ENCODE peak calls at places on chromosome 18, in ten cellular contexts. J is heart left ventricle, G is breast epithelium, P is kidney, V is upper lobe of left lung, Y is A549, R is aorta, T is right lobe of liver, X is spleen, S is BE2C. B is an unnamed sample. For H3K4me1, the result is how much of the 10 kb centered on the place peaks cover.

GRCh38 chr18:21672868-21673267 is 31.7 kb downstream of the ABHD3 start:
- DNase-seq in J (peak), R (no peak), Y (peak), X (no peak), V (no peak), P (no peak), G (no peak), S (peak), T (peak), B (peak)

GRCh38 chr18:45275367-45276113 is 339.7 kb upstream of the SLC14A2 start:
- DNase-seq in J (no peak), T (no peak), X (no peak), V (no peak), S (no peak), Y (peak), G (no peak), P (no peak), R (no peak), B (peak)

GRCh38 chr18:38006541-38006940 is 440.9 kb upstream of the CELF4 start:
- DNase-seq in G (no peak), T (no peak), R (no peak), S (no peak), J (no peak), Y (no peak), X (no peak), P (no peak), V (no peak), B (no peak)

GRCh38 chr18:37965572-37965970 is 400.0 kb upstream of the CELF4 start:
- DNase-seq in P (no peak), G (no peak), X (no peak), Y (no peak), V (no peak), R (no peak), T (no peak), S (no peak), J (no peak), B (no peak)

GRCh38 chr18:36284671-36285295 is 12.7 kb upstream of the FHOD3 start:
- DNase-seq in Y (peak), T (no peak), X (no peak), V (no peak), R (no peak), G (no peak), P (no peak), S (peak), J (no peak), B (peak)

GRCh38 chr18:7945882-7946281 is 378.8 kb downstream of the PTPRM start:
- DNase-seq in Y (peak), V (no peak), S (no peak), X (no peak), P (no peak), G (no peak), T (no peak), R (no peak), J (no peak), B (peak)

GRCh38 chr18:42446195-42446594 is 491.2 kb downstream of the PIK3C3 start:
- DNase-seq in T (no peak), P (no peak), Y (no peak), R (no peak), X (no peak), G (no peak), J (no peak), V (no peak), S (no peak), B (no peak)

GRCh38 chr18:40124107-40124506 is 1830.9 kb upstream of the PIK3C3 start:
- DNase-seq in R (no peak), V (no peak), P (no peak), T (no peak), G (no peak), S (no peak), J (no peak), X (no peak), Y (no peak), B (no peak)

GRCh38 chr18:48622911-48623431 is 84.1 kb downstream of the CTIF start:
- DNase-seq in V (no peak), P (no peak), J (no peak), T (no peak), G (no peak), S (no peak), X (peak), R (peak), Y (no peak), B (no peak)

GRCh38 chr18:46261799-46262198 is 157.6 kb downstream of the HAUS1 start:
- DNase-seq in R (no peak), J (no peak), T (no peak), V (no peak), S (no peak), P (no peak), Y (no peak), G (no peak), X (no peak), B (no peak)

GRCh38 chr18:6842081-6842480 is 112.6 kb downstream of the ARHGAP28 start:
- DNase-seq in X (no peak), P (no peak), R (no peak), V (no peak), G (no peak), S (no peak), Y (no peak), T (no peak), J (no peak), B (no peak)

GRCh38 chr18:50644807-50645206 is 84.9 kb downstream of the MAPK4 start:
- DNase-seq in Y (peak), P (no peak), V (no peak), J (no peak), G (no peak), S (peak), T (no peak), R (no peak), X (no peak), B (no peak)

GRCh38 chr18:40949138-40949949 is 1005.7 kb upstream of the PIK3C3 start:
- DNase-seq in X (peak), S (no peak), V (no peak), G (no peak), R (peak), Y (no peak), T (peak), P (no peak), J (no peak), B (no peak)

GRCh38 chr18:35267161-35267651 is 22.8 kb downstream of the ZSCAN30 start:
- DNase-seq in T (peak), P (peak), X (peak), J (peak), G (peak), V (peak), Y (no peak), R (peak), S (peak), B (peak)

GRCh38 chr18:48899558-48900174 is 51.1 kb downstream of the SMAD7 start:
- DNase-seq in X (no peak), V (no peak), Y (no peak), G (no peak), P (no peak), S (no peak), T (no peak), R (no peak), J (no peak), B (no peak)

GRCh38 chr18:76056467-76057194 is 438.4 kb downstream of the ZNF516 start:
- DNase-seq in G (no peak), S (no peak), V (no peak), P (no peak), Y (no peak), X (no peak), R (no peak), J (peak), T (no peak), B (no peak)

GRCh38 chr18:67417864-67418523 is 98.5 kb downstream of the DSEL start:
- DNase-seq in G (no peak), R (no peak), T (no peak), S (no peak), V (peak), Y (peak), J (no peak), X (no peak), P (no peak), B (peak)

GRCh38 chr18:31563778-31564177 is 27.9 kb upstream of the TTR start:
- DNase-seq in J (no peak), Y (no peak), X (no peak), T (no peak), S (no peak), V (no peak), P (no peak), G (no peak), R (no peak), B (no peak)

GRCh38 chr18:80176334-80177080 is 67.4 kb downstream of the ADNP2 start:
- DNase-seq in T (no peak), Y (no peak), R (peak), G (no peak), V (no peak), X (no peak), J (peak), S (no peak), P (peak), B (no peak)
- H3K4me3 ChIP-seq in T (no peak), Y (no peak), R (no peak), G (peak), V (no peak), X (no peak), J (no peak), S (no peak), P (no peak), B (no peak)

GRCh38 chr18:77103991-77104521 is 28.5 kb downstream of the MBP start:
- DNase-seq in G (no peak), J (no peak), V (no peak), Y (no peak), X (no peak), R (no peak), S (no peak), P (peak), T (no peak), B (peak)
- H3K4me1 ChIP-seq in G (under half), J (half or more), V (half or more), Y (half or more), X (half or more), R (under half), S (under half), P (under half), T (under half), B (under half)

GRCh38 chr18:55511277-55511676 is 76.7 kb downstream of the TCF4 start:
- DNase-seq in G (no peak), P (no peak), S (no peak), Y (no peak), V (no peak), X (no peak), J (no peak), T (no peak), R (no peak), B (no peak)
- H3K4me3 ChIP-seq in G (no peak), P (peak), S (no peak), Y (no peak), V (no peak), X (no peak), J (no peak), T (no peak), R (no peak), B (no peak)

DNA sequence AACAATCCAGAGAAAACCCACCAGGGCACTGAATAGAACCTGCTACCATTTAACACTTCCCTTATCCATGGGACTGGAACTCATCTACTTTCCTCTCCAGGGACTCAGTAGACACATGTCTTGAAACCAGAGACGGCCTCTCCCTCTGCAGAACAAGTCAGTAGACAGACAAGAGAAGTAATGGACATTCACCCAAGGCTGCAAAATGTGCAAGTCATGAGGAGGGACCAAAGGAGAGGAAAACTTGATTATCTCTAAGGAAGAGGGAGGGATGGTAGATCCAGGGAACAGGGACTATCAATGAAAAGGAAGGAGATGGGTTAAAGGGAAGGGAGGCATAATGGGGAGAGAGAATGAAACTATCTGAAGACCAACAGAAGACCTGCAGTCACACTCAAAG is 5.3 kb upstream of the TTC39C start:
- DNase-seq in G (no peak), S (no peak), J (no peak), X (no peak), P (no peak), Y (no peak), T (no peak), V (no peak), R (no peak), B (no peak)
- H3K4me1 ChIP-seq in G (under half), S (under half), J (under half), X (half or more), P (under half), Y (under half), T (under half), V (under half), R (under half), B (under half)

GRCh38 chr18:57561728-57562423 is 24.6 kb downstream of the FECH start:
- DNase-seq in X (no peak), S (peak), V (no peak), J (no peak), T (no peak), P (no peak), G (no peak), Y (peak), R (no peak), B (peak)
- H3K4me3 ChIP-seq in X (no peak), S (no peak), V (no peak), J (no peak), T (no peak), P (no peak), G (no peak), Y (no peak), R (no peak), B (no peak)

GRCh38 chr18:58394607-58395425 is 234.1 kb downstream of the ALPK2 start:
- DNase-seq in S (no peak), R (no peak), X (no peak), T (no peak), G (no peak), V (no peak), J (no peak), Y (no peak), P (no peak), B (no peak)

GRCh38 chr18:58398648-58399398 is 230.1 kb downstream of the ALPK2 start:
- DNase-seq in Y (no peak), P (no peak), V (peak), T (peak), G (no peak), S (no peak), J (no peak), R (no peak), X (no peak), B (no peak)

GRCh38 chr18:58396144-58396543 is 232.7 kb downstream of the ALPK2 start:
- DNase-seq in Y (no peak), T (no peak), P (no peak), J (no peak), R (no peak), G (no peak), V (peak), S (no peak), X (no peak), B (no peak)

GRCh38 chr18:58396966-58397365 is 231.9 kb downstream of the ALPK2 start:
- DNase-seq in Y (no peak), J (no peak), P (no peak), T (no peak), X (no peak), S (no peak), R (no peak), G (no peak), V (no peak), B (no peak)

GRCh38 chr18:58397385-58398132 is 231.3 kb downstream of the ALPK2 start:
- DNase-seq in T (no peak), P (no peak), J (no peak), R (no peak), Y (no peak), G (no peak), X (no peak), S (no peak), V (no peak), B (no peak)
- H3K4me1 ChIP-seq in T (under half), P (under half), J (under half), R (under half), Y (under half), G (under half), X (under half), S (under half), V (under half), B (under half)

GRCh38 chr18:59301974-59302373 is 16.5 kb downstream of the CPLX4 start:
- DNase-seq in T (no peak), S (no peak), X (no peak), P (no peak), J (no peak), G (no peak), Y (no peak), V (no peak), R (no peak), B (no peak)

GRCh38 chr18:59305295-59305694 is 13.2 kb downstream of the CPLX4 start:
- DNase-seq in X (no peak), S (no peak), V (no peak), R (no peak), G (no peak), Y (no peak), T (no peak), P (no peak), J (no peak), B (no peak)

GRCh38 chr18:59303006-59303405 is 15.4 kb downstream of the CPLX4 start:
- DNase-seq in R (no peak), X (no peak), Y (no peak), T (no peak), P (no peak), G (no peak), V (peak), J (no peak), S (no peak), B (no peak)

GRCh38 chr18:59300676-59301285 is 17.7 kb downstream of the CPLX4 start:
- DNase-seq in R (no peak), G (no peak), P (no peak), T (no peak), Y (no peak), V (no peak), J (no peak), X (no peak), S (no peak), B (no peak)

DNA sequence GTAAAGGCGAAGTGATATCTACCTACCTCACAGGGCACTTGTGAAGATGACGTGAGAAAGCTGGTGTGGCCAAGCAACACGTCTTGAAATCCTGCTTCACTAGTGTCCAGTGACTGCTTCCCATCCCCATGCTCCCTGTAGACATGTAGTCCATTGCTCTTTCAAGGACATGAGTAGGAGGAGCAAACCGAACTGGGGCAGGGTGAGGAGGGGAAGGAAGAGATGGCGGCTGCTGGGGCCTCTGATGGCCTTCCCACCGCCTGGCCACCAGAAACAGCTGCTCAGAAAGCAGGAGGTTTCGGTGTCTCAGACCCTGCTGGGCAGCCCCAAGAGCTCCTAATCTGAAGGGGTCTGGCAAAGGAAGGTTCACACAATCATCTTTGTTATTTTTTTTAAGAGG is 14.8 kb downstream of the CPLX4 start:
- DNase-seq in G (no peak), V (no peak), X (no peak), S (no peak), Y (no peak), T (no peak), P (no peak), J (no peak), R (no peak), B (no peak)
- H3K4me3 ChIP-seq in G (no peak), V (no peak), X (no peak), S (no peak), Y (no peak), T (no peak), P (no peak), J (no peak), R (no peak), B (no peak)

GRCh38 chr18:32760391-32760790 is 12.4 kb downstream of the KLHL14 start:
- DNase-seq in R (no peak), V (no peak), Y (no peak), S (no peak), X (peak), T (no peak), J (no peak), P (no peak), G (no peak), B (peak)
- H3K4me1 ChIP-seq in R (under half), V (under half), Y (under half), S (under half), X (under half), T (under half), J (under half), P (under half), G (under half), B (under half)

GRCh38 chr18:55321268-55322175 is 266.5 kb downstream of the TCF4 start:
- DNase-seq in G (peak), V (peak), J (peak), S (peak), T (peak), Y (peak), X (peak), R (peak), P (peak), B (peak)
- H3K4me3 ChIP-seq in G (peak), V (peak), J (peak), S (peak), T (peak), Y (peak), X (peak), R (peak), P (peak), B (peak)

B was measured in small intestine.